ENCODE peak calls at places on chromosomes 1 and 21, in four cellular contexts. S, E, H and L are unnamed samples.

GRCh38 chr1:17352419-17352909 is 19.5 kb upstream of the PADI6 start:
- DNase-seq in S (no peak), E (no peak), H (no peak), L (no peak)

GRCh38 chr1:204093421-204093717 is 20.5 kb downstream of the SOX13 start:
- DNase-seq in S (no peak), E (no peak), H (no peak), L (no peak)

GRCh38 chr1:201360486-201360885 is 17.0 kb downstream of the TNNT2 start:
- DNase-seq in S (no peak), E (no peak), H (no peak), L (no peak)

GRCh38 chr1:236800002-236800620 is 5.0 kb downstream of the MTR start:
- DNase-seq in S (no peak), E (no peak), H (peak), L (no peak)

GRCh38 chr1:50929376-50929958 is 30.6 kb downstream of the FAF1 start:
- DNase-seq in S (no peak), E (peak), H (peak), L (peak)

GRCh38 chr1:206094024-206094423 is 23.2 kb downstream of the AVPR1B start:
- DNase-seq in S (no peak), E (no peak), H (no peak), L (no peak)

GRCh38 chr21:37076087-37076486 is 3.0 kb downstream of the TTC3 start:
- DNase-seq in S (no peak), E (no peak), H (no peak), L (no peak)

GRCh38 chr21:33251119-33251518 is 15.0 kb upstream of the IL10RB start:
- DNase-seq in S (no peak), E (no peak), H (no peak), L (no peak)

GRCh38 chr1:19341201-19342076 is 29.3 kb downstream of the SLC66A1 start:
- DNase-seq in S (peak), E (peak), H (peak), L (peak)

GRCh38 chr1:64965239-64966157 is 851 bp downstream of the JAK1 start:
- DNase-seq in S (peak), E (peak), H (no peak), L (peak)

GRCh38 chr21:42089093-42089631 is 18.0 kb downstream of the UMODL1 start:
- DNase-seq in S (no peak), E (no peak), H (no peak), L (no peak)

GRCh38 chr1:22418852-22419480 is 32.7 kb upstream of the ZBTB40 start:
- DNase-seq in S (no peak), E (no peak), H (no peak), L (no peak)

GRCh38 chr1:225845633-225846259 is 35.8 kb downstream of the EPHX1 start:
- DNase-seq in S (no peak), E (peak), H (peak), L (peak)

GRCh38 chr1:169443923-169444322 is 16.6 kb upstream of the CCDC181 start:
- DNase-seq in S (no peak), E (no peak), H (no peak), L (no peak)

GRCh38 chr1:223285452-223285851 is 78.5 kb downstream of the SUSD4 start:
- DNase-seq in S (no peak), E (no peak), H (no peak), L (no peak)

GRCh38 chr1:76038306-76039004 is 36.1 kb upstream of the ST6GALNAC3 start:
- DNase-seq in S (no peak), E (no peak), H (no peak), L (no peak)

GRCh38 chr1:51790385-51790784 is 88.1 kb downstream of the NRDC start:
- DNase-seq in S (no peak), E (no peak), H (peak), L (no peak)

GRCh38 chr1:235763962-235764361 is 102.7 kb downstream of the LYST start:
- DNase-seq in S (peak), E (no peak), H (peak), L (no peak)

GRCh38 chr1:96971849-96972602 is 250.4 kb downstream of the PTBP2 start:
- DNase-seq in S (no peak), E (no peak), H (no peak), L (no peak)

GRCh38 chr1:2991753-2992495 is 29.3 kb upstream of the ACTRT2 start:
- DNase-seq in S (no peak), E (no peak), H (no peak), L (no peak)

GRCh38 chr1:32062867-32063230 is 9.9 kb upstream of the TMEM39B start:
- DNase-seq in S (no peak), E (no peak), H (no peak), L (no peak)

GRCh38 chr1:5764959-5765358 is 227.3 kb downstream of the NPHP4 start:
- DNase-seq in S (no peak), E (no peak), H (no peak), L (no peak)